ENCODE peak calls at places on chromosomes 12 and 14, in four cellular contexts. X is GM13977, E is WERI-Rb-1, M is AG10803. F is an unnamed sample.

GRCh38 chr14:93970589-93970966 is 5.8 kb downstream of the ASB2 start:
- DNase-seq in E (peak; percentile 17), M (no peak), X (no peak), F (no peak)

GRCh38 chr12:48810817-48811453 is 7.4 kb upstream of the CACNB3 start:
- DNase-seq in M (peak; percentile 80), E (no peak), X (no peak), F (no peak)

GRCh38 chr12:122106891-122107660 is 28.5 kb downstream of the MLXIP start:
- DNase-seq in X (no peak), M (peak; percentile 68), E (no peak), F (no peak)

GRCh38 chr14:87522575-87522974 is 470.4 kb downstream of the GALC start:
- DNase-seq in X (no peak), E (peak; percentile 43), M (no peak), F (peak; percentile 26)

GRCh38 chr14:62158779-62159178 is 396.6 kb downstream of the SNAPC1 start:
- DNase-seq in M (no peak), X (no peak), E (no peak), F (no peak)

GRCh38 chr14:74988131-74988530 is 14.6 kb upstream of the EIF2B2 start:
- DNase-seq in E (no peak), M (peak; percentile 55), X (no peak), F (no peak)

GRCh38 chr12:132827763-132828703 is 636 bp downstream of the GOLGA3 start:
- DNase-seq in M (peak; percentile 80), X (peak; percentile 67), E (peak; percentile 22), F (no peak)

GRCh38 chr14:98871796-98872195 is 400.2 kb downstream of the BCL11B start:
- DNase-seq in E (no peak), X (no peak), M (peak; percentile 56), F (no peak)

GRCh38 chr12:130658106-130658505 is 58.0 kb downstream of the RIMBP2 start:
- DNase-seq in M (no peak), X (no peak), E (no peak), F (no peak)

GRCh38 chr12:77225373-77225772 is 160.0 kb upstream of the E2F7 start:
- DNase-seq in X (no peak), M (no peak), E (no peak), F (no peak)

GRCh38 chr12:4286228-4286627 is 12.7 kb downstream of the CCND2 start:
- DNase-seq in E (no peak), M (no peak), X (no peak), F (no peak)
- TF ChIP-seq CTCF in E (peak; percentile 24), M (no peak), X (no peak), F (no peak)

GRCh38 chr12:21940972-21941521 is at the start of gene ABCC9:
- DNase-seq in E (peak; percentile 62), X (no peak), M (peak; percentile 11), F (peak; percentile 71)

GRCh38 chr12:21940549-21940948 is 677 bp downstream of the ABCC9 start:
- DNase-seq in M (no peak), X (no peak), E (no peak), F (no peak)

GRCh38 chr12:21939435-21939834 is 1.8 kb downstream of the ABCC9 start:
- DNase-seq in X (no peak), M (no peak), E (no peak), F (no peak)

GRCh38 chr12:21942377-21942703 is 1.1 kb upstream of the ABCC9 start:
- DNase-seq in E (no peak), M (no peak), X (no peak), F (no peak)

DNA sequence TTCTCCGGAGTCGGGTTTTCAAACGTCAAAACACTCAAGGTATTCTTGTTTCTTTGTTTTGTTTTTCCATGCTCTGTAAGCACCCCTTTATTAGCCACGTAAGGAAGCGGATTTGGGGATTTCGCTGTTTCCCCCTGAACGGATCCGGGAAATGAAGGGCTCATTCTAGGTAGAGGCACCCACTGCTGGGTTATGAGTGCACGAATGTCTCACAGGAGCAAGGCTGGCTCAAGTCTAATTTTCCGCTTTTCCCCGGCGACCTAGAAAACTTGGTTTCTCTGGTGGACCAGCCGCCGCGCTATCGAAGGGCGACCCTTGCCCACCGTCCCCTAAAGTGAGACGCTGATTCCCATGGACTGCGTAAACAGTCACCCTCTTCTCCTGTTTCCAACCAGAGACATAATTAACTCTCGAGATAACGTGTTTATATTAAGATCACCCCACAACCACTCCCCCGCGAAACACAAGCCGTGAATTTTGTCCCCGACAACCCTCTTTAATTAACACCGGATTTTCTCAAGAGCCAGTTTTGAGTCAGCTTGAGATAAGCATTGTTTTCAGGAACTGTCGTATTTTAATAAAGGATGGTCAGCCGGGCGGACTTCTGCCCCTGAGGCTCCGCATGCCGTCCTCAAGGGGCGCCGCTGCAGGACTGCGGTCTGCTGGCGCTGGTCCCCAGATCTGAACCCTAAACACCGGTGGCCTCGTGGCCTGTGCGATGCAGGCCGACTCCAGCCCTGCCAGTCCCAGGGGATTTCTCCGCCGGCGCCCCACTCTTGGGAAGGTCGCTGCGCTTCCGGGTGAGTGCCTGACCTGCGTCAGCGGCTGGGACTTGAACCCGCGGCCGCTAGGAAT is 523 bp upstream of the ABCC9 start:
- DNase-seq in E (peak; percentile 14), X (no peak), M (peak; percentile 43), F (peak; percentile 66)
- TF ChIP-seq CTCF in E (peak; percentile 44), X (no peak), M (peak; percentile 49), F (peak; percentile 40)

DNA sequence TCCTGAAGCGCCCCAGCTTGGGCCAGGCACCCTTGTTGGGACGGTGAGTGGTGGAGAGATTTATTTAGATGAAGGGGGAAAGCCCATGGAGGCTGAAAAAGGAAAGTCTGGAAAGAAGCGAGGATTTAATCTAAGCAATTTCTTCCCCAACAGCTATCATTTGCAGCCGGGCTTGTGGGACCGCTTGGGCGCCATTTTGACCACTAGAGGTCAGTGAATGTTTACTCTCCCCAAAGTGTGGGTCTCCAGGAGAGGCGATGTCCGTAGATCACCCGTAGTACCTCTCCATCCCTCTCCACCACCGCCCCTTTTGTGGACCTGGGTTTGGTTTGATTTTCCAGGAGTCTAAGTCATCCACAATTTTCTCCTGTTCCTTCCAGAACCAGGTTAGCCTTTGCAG is 91.2 kb upstream of the PARP11 start:
- DNase-seq in M (no peak), X (peak; percentile 65), E (peak; percentile 49), F (peak; percentile 39)
- TF ChIP-seq CTCF in M (peak; percentile 16), X (peak; percentile 65), E (peak; percentile 59), F (peak; percentile 38)

GRCh38 chr14:101889898-101890297 is 74.5 kb upstream of the DYNC1H1 start:
- DNase-seq in E (no peak), X (no peak), M (peak; percentile 79), F (no peak)
- TF ChIP-seq CTCF in E (no peak), X (no peak), M (peak; percentile 36), F (no peak)

DNA sequence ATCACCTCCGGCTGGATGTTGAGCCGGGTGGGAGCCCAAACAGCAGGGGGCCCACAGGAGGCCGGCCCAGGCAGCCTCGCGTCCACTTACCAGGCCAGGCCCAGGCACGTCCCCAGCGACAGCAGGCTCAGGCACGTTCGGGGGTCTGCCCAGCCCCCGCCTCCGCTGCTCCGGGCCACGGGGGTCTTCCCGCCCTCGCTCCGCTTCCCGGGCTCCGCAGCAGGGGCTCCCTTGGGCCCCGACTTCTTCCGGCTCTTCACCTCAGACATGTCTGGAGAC is 216 bp downstream of the IKBIP start:
- DNase-seq in M (no peak), E (peak; percentile 80), X (peak; percentile 25), F (no peak)
- TF ChIP-seq CTCF in M (no peak), E (no peak), X (no peak), F (no peak)